ENCODE peak calls at places on chromosomes 16 and 17, in eight cellular contexts. E is WTC11; F is AG04450; H is brain pericyte; G is NCI-H748 treated with DMSO at 0.1 percent for 48 hours; L is OCI-LY7; O is T-helper 9 cell; R is activated CD4-positive, alpha-beta T cell treated with anti-CD3 and anti-CD28 coated beads, Interleukin-2, amount 50 U/mL, for 1 hour. N is an unnamed sample.

GRCh38 chr17:19284005-19284959 is 47.1 kb downstream of the EPN2 start:
- DNase-seq in E (no peak), F (no peak), H (no peak), G (no peak), L (peak), O (no peak), R (no peak), N (no peak)

GRCh38 chr16:740459-740763 is 386 bp downstream of the CIAO3 start:
- DNase-seq in E (no peak), F (no peak), H (no peak), G (no peak), L (no peak), O (no peak), R (no peak), N (no peak)

GRCh38 chr16:48635199-48635718 is 25.3 kb upstream of the N4BP1 start:
- DNase-seq in E (no peak), F (no peak), H (no peak), G (no peak), L (no peak), O (no peak), R (no peak), N (no peak)

GRCh38 chr16:83808573-83809014 is 816 bp downstream of the HSBP1 start:
- DNase-seq in E (no peak), F (no peak), H (no peak), G (no peak), L (no peak), O (no peak), R (no peak), N (no peak)

GRCh38 chr17:50213026-50214015 is 11.9 kb upstream of the COL1A1 start:
- DNase-seq in E (peak), F (no peak), H (no peak), G (no peak), L (peak), O (no peak), R (no peak), N (peak)

GRCh38 chr16:53055603-53056527 is 1.1 kb downstream of the CHD9 start:
- DNase-seq in E (no peak), F (peak), H (peak), G (no peak), L (peak), O (no peak), R (no peak), N (peak)

GRCh38 chr16:18932243-18932997 is 6.2 kb upstream of the SMG1 start:
- DNase-seq in E (no peak), F (no peak), H (no peak), G (no peak), L (no peak), O (no peak), R (no peak), N (no peak)

GRCh38 chr17:58337126-58337599 is 8.6 kb upstream of the TSPOAP1 start:
- DNase-seq in E (no peak), F (no peak), H (no peak), G (no peak), L (peak), O (no peak), R (peak), N (no peak)

GRCh38 chr16:50563989-50564388 is 15.8 kb downstream of the NKD1 start:
- DNase-seq in E (no peak), F (no peak), H (no peak), G (no peak), L (no peak), O (no peak), R (no peak), N (no peak)

GRCh38 chr17:19440421-19440820 is 29.4 kb downstream of the RNF112 start:
- DNase-seq in E (no peak), F (no peak), H (no peak), G (no peak), L (peak), O (no peak), R (no peak), N (no peak)

GRCh38 chr16:88963583-88963982 is 13.4 kb downstream of the CBFA2T3 start:
- DNase-seq in E (no peak), F (no peak), H (no peak), G (no peak), L (no peak), O (no peak), R (no peak), N (no peak)

GRCh38 chr17:63653018-63653417 is 30.8 kb downstream of the MAP3K3 start:
- DNase-seq in E (no peak), F (no peak), H (no peak), G (no peak), L (no peak), O (no peak), R (no peak), N (no peak)

GRCh38 chr17:80827646-80828643 is 163.7 kb upstream of the CHMP6 start:
- DNase-seq in E (peak), F (no peak), H (no peak), G (no peak), L (peak), O (no peak), R (no peak), N (no peak)

GRCh38 chr16:8679156-8679555 is 4.7 kb downstream of the ABAT start:
- DNase-seq in E (no peak), F (no peak), H (no peak), G (no peak), L (no peak), O (no peak), R (no peak), N (no peak)

GRCh38 chr16:66267287-66268137 is 99.0 kb upstream of the CDH5 start:
- DNase-seq in E (no peak), F (no peak), H (no peak), G (no peak), L (no peak), O (no peak), R (no peak), N (no peak)

GRCh38 chr16:1125471-1125870 is 27.4 kb upstream of the CACNA1H start:
- DNase-seq in E (no peak), F (peak), H (no peak), G (no peak), L (no peak), O (no peak), R (peak), N (no peak)

GRCh38 chr16:3934491-3935185 is 54.1 kb upstream of the CREBBP start:
- DNase-seq in E (no peak), F (no peak), H (no peak), G (no peak), L (no peak), O (no peak), R (no peak), N (no peak)

GRCh38 chr17:600576-601301 is 113.9 kb downstream of the VPS53 start:
- DNase-seq in E (no peak), F (no peak), H (no peak), G (no peak), L (no peak), O (no peak), R (no peak), N (peak)

GRCh38 chr17:29590261-29590978 is 972 bp upstream of the GIT1 start:
- DNase-seq in E (no peak), F (no peak), H (no peak), G (no peak), L (peak), O (no peak), R (no peak), N (peak)

GRCh38 chr16:49463529-49463928 is 89.9 kb downstream of the C16orf78 start:
- DNase-seq in E (no peak), F (no peak), H (no peak), G (peak), L (peak), O (peak), R (peak), N (no peak)

GRCh38 chr16:3800477-3801270 is 79.8 kb downstream of the CREBBP start:
- DNase-seq in E (no peak), F (no peak), H (no peak), G (no peak), L (no peak), O (no peak), R (no peak), N (no peak)

GRCh38 chr16:81349608-81350305 is 35.0 kb downstream of the GAN start:
- DNase-seq in E (no peak), F (no peak), H (no peak), G (no peak), L (no peak), O (no peak), R (no peak), N (no peak)

GRCh38 chr16:2242598-2242997 is 6.4 kb downstream of the DNASE1L2 start:
- DNase-seq in E (no peak), F (no peak), H (no peak), G (no peak), L (no peak), O (no peak), R (no peak), N (no peak)

GRCh38 chr16:86048221-86048620 is 149.3 kb downstream of the IRF8 start:
- DNase-seq in E (no peak), F (no peak), H (no peak), G (no peak), L (no peak), O (no peak), R (no peak), N (no peak)

GRCh38 chr16:88835383-88835782 is 21.4 kb downstream of the GALNS start:
- DNase-seq in E (no peak), F (no peak), H (no peak), G (no peak), L (no peak), O (no peak), R (no peak), N (no peak)

GRCh38 chr16:80066805-80067580 is 466.5 kb upstream of the MAF start:
- DNase-seq in E (no peak), F (no peak), H (no peak), G (peak), L (no peak), O (no peak), R (no peak), N (no peak)

GRCh38 chr16:22007509-22008214 is at the start of gene MOSMO:
- DNase-seq in E (peak), F (no peak), H (no peak), G (no peak), L (peak), O (peak), R (peak), N (peak)

GRCh38 chr17:50697076-50697475 is 10.6 kb downstream of the ANKRD40 start:
- DNase-seq in E (no peak), F (no peak), H (no peak), G (no peak), L (no peak), O (no peak), R (no peak), N (no peak)

GRCh38 chr17:82648761-82649474 is 674 bp upstream of the WDR45B start:
- DNase-seq in E (peak), F (no peak), H (no peak), G (peak), L (peak), O (no peak), R (no peak), N (peak)

GRCh38 chr17:30922235-30922993 is 669 bp downstream of the ADAP2 start:
- DNase-seq in E (peak), F (no peak), H (no peak), G (no peak), L (no peak), O (no peak), R (no peak), N (no peak)

GRCh38 chr17:7562208-7562605 is 488 bp downstream of the SENP3 start:
- DNase-seq in E (no peak), F (no peak), H (no peak), G (no peak), L (no peak), O (no peak), R (no peak), N (no peak)

N was measured in uterus.